ENCODE peak calls at places on chromosomes 13 and 19, in seven cellular contexts. C is aorta, Q is left ventricle myocardium inferior, G is neural progenitor cell, I is prostate gland, L is left lung, T is adrenal gland. U is an unnamed sample. For H3K4me1 and H3K27me3, the result is how much of the 10 kb centered on the place peaks cover.

GRCh38 chr13:41457589-41458186 is 338 bp downstream of the RGCC start:
- DNase-seq in C (peak), Q (peak), G (no peak), I (no peak), L (no peak), T (no peak), U (no peak)

GRCh38 chr13:112638157-112638750 is 50.3 kb upstream of the TUBGCP3 start:
- DNase-seq in C (no peak), Q (no peak), G (no peak), I (no peak), L (no peak), T (no peak), U (no peak)

GRCh38 chr13:97321101-97321500 is 99.0 kb downstream of the MBNL2 start:
- DNase-seq in C (no peak), Q (no peak), G (no peak), I (no peak), L (no peak), T (no peak), U (no peak)

GRCh38 chr19:35773020-35773809 is 2.1 kb upstream of the ARHGAP33 start:
- DNase-seq in C (no peak), Q (no peak), G (no peak), I (no peak), L (no peak), T (no peak), U (no peak)

GRCh38 chr19:54393381-54393780 is 21.9 kb upstream of the TTYH1 start:
- DNase-seq in C (no peak), Q (no peak), G (no peak), I (no peak), L (no peak), T (no peak), U (no peak)

GRCh38 chr13:27005976-27006518 is 165.6 kb downstream of the USP12 start:
- DNase-seq in C (no peak), Q (no peak), G (no peak), I (no peak), L (no peak), T (no peak), U (no peak)

GRCh38 chr13:23510979-23511735 is 59.1 kb upstream of the TNFRSF19 start:
- DNase-seq in C (no peak), Q (no peak), G (peak), I (no peak), L (no peak), T (peak), U (peak)

GRCh38 chr13:46166947-46167610 is 14.9 kb downstream of the LCP1 start:
- DNase-seq in C (no peak), Q (no peak), G (no peak), I (no peak), L (no peak), T (no peak), U (no peak)

GRCh38 chr13:73938375-73939070 is 195.7 kb downstream of the KLF12 start:
- DNase-seq in C (no peak), Q (no peak), G (no peak), I (no peak), L (no peak), T (no peak), U (no peak)

GRCh38 chr13:97344250-97345175 is 89.5 kb upstream of the RAP2A start:
- DNase-seq in C (peak), Q (peak), G (peak), I (peak), L (peak), T (peak), U (peak)

GRCh38 chr13:97384366-97384765 is 49.6 kb upstream of the RAP2A start:
- DNase-seq in C (no peak), Q (no peak), G (no peak), I (no peak), L (no peak), T (no peak), U (no peak)

GRCh38 chr13:65339236-65339635 is 1890.9 kb downstream of the PCDH9 start:
- DNase-seq in C (no peak), Q (no peak), G (no peak), I (no peak), L (no peak), T (no peak), U (no peak)

GRCh38 chr19:22260499-22260898 is 25.7 kb upstream of the ZNF729 start:
- DNase-seq in C (no peak), Q (no peak), G (no peak), I (no peak), L (no peak), T (no peak), U (no peak)

GRCh38 chr19:5357584-5357983 is 17.0 kb upstream of the PTPRS start:
- DNase-seq in C (no peak), Q (no peak), G (no peak), I (no peak), L (no peak), T (no peak), U (no peak)

GRCh38 chr19:41621654-41622053 is 5.2 kb downstream of the CEACAM4 start:
- DNase-seq in C (no peak), Q (no peak), G (no peak), I (no peak), L (no peak), T (no peak), U (no peak)

GRCh38 chr19:33426621-33427475 is 53.3 kb downstream of the CEBPG start:
- DNase-seq in C (peak), Q (no peak), G (no peak), I (no peak), L (no peak), T (no peak), U (no peak)

GRCh38 chr19:13839938-13840750 is 36.8 kb upstream of the NANOS3 start:
- DNase-seq in C (peak), Q (peak), G (no peak), I (no peak), L (peak), T (peak), U (no peak)

GRCh38 chr19:10808937-10809655 is 26.9 kb downstream of the TMED1 start:
- DNase-seq in C (no peak), Q (no peak), G (no peak), I (no peak), L (no peak), T (no peak), U (no peak)

GRCh38 chr19:28065026-28065425 is 1147.9 kb downstream of the UQCRFS1 start:
- DNase-seq in C (no peak), Q (no peak), G (no peak), I (no peak), L (no peak), T (no peak), U (no peak)

GRCh38 chr19:13846533-13847032 is 30.4 kb upstream of the NANOS3 start:
- DNase-seq in C (peak), Q (peak), G (peak), I (peak), L (peak), T (peak), U (peak)

GRCh38 chr13:55038230-55038629 is 2009.6 kb downstream of the OLFM4 start:
- DNase-seq in C (no peak), Q (no peak), G (no peak), I (no peak), L (no peak), T (no peak), U (no peak)

GRCh38 chr13:98173431-98173921 is 3.6 kb downstream of the RNF113B start:
- DNase-seq in C (no peak), Q (no peak), G (peak), I (peak), L (no peak), T (peak), U (no peak)

GRCh38 chr13:96994030-96994848 is at the start of gene OXGR1:
- DNase-seq in C (peak), Q (no peak), G (peak), I (no peak), L (no peak), T (no peak), U (no peak)

GRCh38 chr19:19628499-19629134 is 597 bp upstream of the LPAR2 start:
- DNase-seq in C (no peak), Q (no peak), G (peak), I (peak), L (peak), T (peak), U (no peak)

GRCh38 chr19:1070931-1071791 is 4.2 kb downstream of the ARHGAP45 start:
- DNase-seq in C (peak), Q (no peak), G (peak), I (no peak), L (no peak), T (no peak), U (no peak)
- H3K4me3 ChIP-seq in C (no peak), Q (peak), G (peak), I (no peak), L (no peak), T (no peak), U (no peak)

DNA sequence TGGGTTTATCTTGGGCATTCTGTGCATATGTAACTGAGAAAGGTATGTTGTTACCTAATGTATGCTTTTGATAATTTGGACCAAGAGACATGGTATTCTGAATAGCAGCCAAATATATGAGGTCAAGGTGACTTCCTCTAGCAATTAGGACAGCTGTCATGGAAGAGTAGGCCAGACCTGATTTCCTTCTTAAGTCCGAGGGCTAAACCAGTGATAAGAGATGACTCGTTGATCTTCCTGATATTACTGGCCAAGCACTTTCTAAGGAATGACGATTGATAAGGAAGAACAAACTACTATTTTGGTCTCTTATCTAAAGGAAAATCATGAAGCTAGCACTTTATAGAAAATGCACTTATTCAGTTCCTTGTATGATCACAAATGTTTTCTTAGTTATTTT is 42.7 kb downstream of the ARHGAP35 start:
- DNase-seq in C (no peak), Q (no peak), G (no peak), I (no peak), L (no peak), T (no peak), U (no peak)
- H3K4me1 ChIP-seq in C (under half), Q (half or more), G (under half), I (under half), L (under half), T (half or more), U (under half)

DNA sequence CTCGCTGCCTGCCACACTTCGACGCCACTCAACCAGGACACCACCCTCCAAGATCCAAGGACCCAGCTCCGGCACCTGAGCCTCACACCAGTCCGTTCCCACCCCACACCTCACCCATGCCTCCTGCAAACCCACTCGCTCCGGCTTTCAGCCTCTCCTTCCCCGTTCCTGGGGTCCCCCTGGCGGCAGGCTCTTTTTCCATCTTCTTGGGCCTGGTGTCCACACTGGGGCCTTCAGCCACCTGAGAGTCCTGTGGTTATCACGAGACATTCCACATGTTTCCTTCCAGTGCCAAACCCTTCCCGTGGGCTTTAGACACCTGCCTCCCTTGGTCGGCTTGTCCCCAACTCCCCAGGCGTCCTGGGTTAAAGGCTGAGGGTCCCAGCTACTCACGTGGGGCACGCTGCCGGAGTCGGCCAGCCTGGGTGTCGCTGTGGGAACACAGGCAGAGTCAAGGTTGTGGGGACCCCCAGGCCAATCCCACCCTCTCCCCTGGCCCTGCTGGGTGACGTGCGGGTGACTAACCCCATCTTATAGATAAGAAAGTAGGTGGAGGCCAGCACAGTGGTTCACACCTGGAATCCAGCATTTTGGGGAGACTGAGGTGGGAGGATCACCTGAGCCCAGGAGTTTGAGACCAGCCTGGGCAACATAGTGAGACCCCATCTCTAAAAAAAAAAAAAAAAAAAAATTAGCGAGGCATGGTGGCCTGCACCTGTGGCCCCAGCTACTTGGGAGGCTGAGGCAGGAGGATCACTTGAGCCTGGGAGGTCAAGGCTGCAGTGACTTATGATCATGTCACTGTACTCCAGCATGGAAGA is 2.0 kb downstream of the JSRP1 start:
- DNase-seq in C (no peak), Q (no peak), G (peak), I (no peak), L (no peak), T (no peak), U (no peak)
- H3K27me3 ChIP-seq in C (under half), Q (half or more), G (under half), I (under half), L (half or more), T (under half), U (under half)

GRCh38 chr13:87814444-87814843 is 143.3 kb downstream of the SLITRK5 start:
- DNase-seq in C (no peak), Q (no peak), G (no peak), I (no peak), L (no peak), T (no peak), U (no peak)

GRCh38 chr13:87810391-87810801 is 139.2 kb downstream of the SLITRK5 start:
- DNase-seq in C (no peak), Q (no peak), G (peak), I (no peak), L (no peak), T (no peak), U (no peak)

DNA sequence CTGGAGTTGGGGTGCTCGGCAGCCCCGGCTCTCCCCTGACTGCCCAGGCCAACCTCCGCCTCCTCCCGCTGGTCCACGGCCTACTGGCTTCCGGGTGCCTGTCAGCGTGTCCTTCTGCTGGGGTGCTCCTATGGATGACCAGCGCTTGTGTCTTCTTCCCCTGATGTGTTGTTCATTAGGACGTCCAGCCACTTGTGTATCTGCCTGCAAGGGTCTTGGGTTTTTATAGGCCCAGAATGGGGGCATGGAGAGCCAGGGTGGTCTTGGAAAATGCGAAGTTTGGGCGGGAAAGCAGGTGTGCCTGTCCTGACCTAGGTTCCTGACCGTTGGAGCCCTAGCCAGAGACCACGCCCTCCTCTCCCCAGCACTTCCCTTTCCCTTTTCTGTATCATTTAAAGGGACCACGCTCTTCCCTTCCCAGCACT is 139.8 kb downstream of the SLITRK5 start:
- DNase-seq in C (no peak), Q (no peak), G (no peak), I (no peak), L (no peak), T (no peak), U (no peak)
- H3K4me3 ChIP-seq in C (no peak), Q (no peak), G (no peak), I (no peak), L (no peak), T (no peak), U (no peak)